ENCODE peak calls at places on chromosome 18, in seven cellular contexts. K is PC-3, I is ascending aorta, D is tibial artery, Q is brain microvascular endothelial cell, U is fibroblast of lung, S is A549. P is an unnamed sample.

GRCh38 chr18:47750889-47751423 is 179.5 kb downstream of the SMAD2 start:
- DNase-seq in K (no peak), I (no peak), D (no peak), Q (no peak), U (no peak), S (no peak), P (no peak)

GRCh38 chr18:79410171-79410641 is 14.5 kb downstream of the NFATC1 start:
- DNase-seq in K (no peak), I (no peak), D (no peak), Q (no peak), U (no peak), S (no peak), P (peak)

GRCh38 chr18:56391933-56392590 is 246.3 kb downstream of the TXNL1 start:
- DNase-seq in K (no peak), I (no peak), D (no peak), Q (no peak), U (no peak), S (no peak), P (no peak)

GRCh38 chr18:6866552-6866951 is 137.0 kb downstream of the ARHGAP28 start:
- DNase-seq in K (no peak), I (no peak), D (no peak), Q (no peak), U (no peak), S (no peak), P (no peak)

GRCh38 chr18:765764-766549 is 46.1 kb downstream of the YES1 start:
- DNase-seq in K (no peak), I (no peak), D (no peak), Q (no peak), U (no peak), S (no peak), P (no peak)

GRCh38 chr18:79902075-79902474 is 49.4 kb downstream of the SLC66A2 start:
- DNase-seq in K (no peak), I (no peak), D (peak), Q (no peak), U (no peak), S (no peak), P (no peak)

GRCh38 chr18:78924301-78925192 is 55.1 kb upstream of the SALL3 start:
- DNase-seq in K (no peak), I (no peak), D (no peak), Q (no peak), U (no peak), S (no peak), P (no peak)

GRCh38 chr18:50706199-50706598 is 113.6 kb downstream of the MRO start:
- DNase-seq in K (no peak), I (no peak), D (no peak), Q (no peak), U (no peak), S (no peak), P (no peak)

GRCh38 chr18:63073481-63073880 is 246.1 kb downstream of the BCL2 start:
- DNase-seq in K (peak), I (no peak), D (no peak), Q (no peak), U (no peak), S (peak), P (no peak)

GRCh38 chr18:79819951-79820351 is 22.2 kb downstream of the KCNG2 start:
- DNase-seq in K (no peak), I (no peak), D (peak), Q (no peak), U (no peak), S (no peak), P (no peak)

GRCh38 chr18:78416853-78417252 is 562.8 kb upstream of the SALL3 start:
- DNase-seq in K (no peak), I (no peak), D (no peak), Q (no peak), U (no peak), S (no peak), P (no peak)

GRCh38 chr18:77442393-77442792 is 192.7 kb downstream of the GALR1 start:
- DNase-seq in K (no peak), I (no peak), D (no peak), Q (no peak), U (no peak), S (no peak), P (no peak)

GRCh38 chr18:23137788-23138216 is 2.5 kb downstream of the CABLES1 start:
- DNase-seq in K (no peak), I (no peak), D (no peak), Q (no peak), U (no peak), S (no peak), P (no peak)
- H3K27ac ChIP-seq in K (no peak), I (peak), D (no peak), Q (no peak), U (no peak), S (no peak), P (no peak)

GRCh38 chr18:3494569-3494968 is 44.6 kb downstream of the TGIF1 start:
- DNase-seq in K (no peak), I (no peak), D (no peak), Q (no peak), U (no peak), S (no peak), P (no peak)

GRCh38 chr18:3492721-3493120 is 42.7 kb downstream of the TGIF1 start:
- DNase-seq in K (no peak), I (no peak), D (no peak), Q (no peak), U (no peak), S (no peak), P (no peak)

GRCh38 chr18:3494245-3494526 is 44.2 kb downstream of the TGIF1 start:
- DNase-seq in K (no peak), I (no peak), D (no peak), Q (no peak), U (no peak), S (no peak), P (no peak)

GRCh38 chr18:3492166-3492565 is 42.2 kb downstream of the TGIF1 start:
- DNase-seq in K (no peak), I (no peak), D (no peak), Q (no peak), U (no peak), S (no peak), P (no peak)

DNA sequence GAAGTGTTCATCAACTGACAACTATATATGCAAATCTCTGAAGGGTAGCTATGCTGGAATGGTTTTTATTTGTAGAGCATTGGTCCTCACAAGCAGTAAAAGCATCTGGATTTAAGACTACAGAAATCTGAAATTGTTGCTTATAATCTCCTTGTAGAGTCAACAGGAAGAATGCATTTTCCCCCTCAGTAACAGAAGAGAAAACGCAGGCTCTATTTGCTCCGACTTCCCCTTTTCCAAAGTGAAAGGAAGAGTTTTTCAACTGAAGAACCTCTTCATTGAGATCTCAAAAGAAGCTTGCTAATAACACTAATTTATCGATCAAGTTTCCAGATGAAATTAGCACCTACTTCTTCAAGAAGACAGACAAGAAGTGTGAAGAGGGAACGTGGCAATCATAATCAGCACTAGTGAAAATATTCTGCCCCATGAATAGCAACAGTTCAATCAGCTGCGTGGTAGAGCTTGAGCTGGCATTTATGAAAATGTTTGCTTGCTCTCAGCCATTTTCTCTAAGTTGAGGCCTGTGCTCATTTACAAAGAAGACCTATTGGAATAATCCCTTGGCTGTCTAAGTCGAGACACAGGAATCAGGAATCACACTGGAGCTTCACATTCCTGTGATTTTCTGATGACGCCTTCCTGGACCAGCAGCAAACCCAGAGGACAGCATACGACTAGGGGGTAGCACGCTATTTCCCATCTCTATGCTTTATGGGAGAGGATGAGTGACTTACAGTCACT is 43.7 kb downstream of the TGIF1 start:
- DNase-seq in K (no peak), I (no peak), D (no peak), Q (no peak), U (no peak), S (no peak), P (no peak)
- H3K27ac ChIP-seq in K (no peak), I (no peak), D (no peak), Q (no peak), U (no peak), S (no peak), P (no peak)

DNA sequence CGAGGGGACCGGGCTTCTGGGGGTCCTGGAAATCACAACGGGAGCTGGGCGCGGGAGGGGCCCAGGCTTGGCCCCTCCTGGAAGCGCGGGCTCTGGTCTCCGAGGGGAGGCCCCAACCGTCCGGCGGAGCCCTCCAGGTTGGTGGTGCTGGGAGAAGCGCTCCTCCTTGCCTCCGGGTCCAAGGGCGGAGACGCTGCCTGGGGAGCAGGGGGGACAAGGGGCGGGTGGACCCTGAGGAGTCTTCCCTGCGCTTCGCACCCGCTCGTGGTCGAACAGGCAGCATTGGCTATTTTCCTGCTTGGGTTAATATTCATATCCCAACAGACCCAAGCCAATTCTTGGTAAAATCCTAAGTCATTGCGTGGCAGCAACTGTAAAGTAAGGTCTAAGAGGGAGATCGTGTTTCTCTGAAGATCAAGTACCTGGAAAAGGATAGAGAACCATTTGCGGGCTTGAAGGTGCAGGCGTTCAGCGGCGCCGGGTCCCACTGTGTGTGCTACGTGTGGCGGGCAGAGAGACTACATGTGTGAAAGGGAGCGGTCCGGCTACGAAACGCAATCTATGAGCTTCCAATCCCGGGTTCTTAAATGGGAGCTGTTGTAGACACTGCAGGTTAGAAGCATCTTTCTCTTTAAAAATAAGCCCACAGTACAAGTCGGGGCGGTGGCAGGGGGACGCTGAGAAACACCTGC is 805 bp downstream of the CIDEA start:
- DNase-seq in K (no peak), I (no peak), D (no peak), Q (no peak), U (no peak), S (no peak), P (no peak)
- H3K27ac ChIP-seq in K (peak), I (no peak), D (no peak), Q (no peak), U (no peak), S (no peak), P (no peak)

GRCh38 chr18:8413751-8414150 is 195.5 kb upstream of the RAB12 start:
- DNase-seq in K (no peak), I (peak), D (no peak), Q (no peak), U (no peak), S (no peak), P (no peak)

GRCh38 chr18:8411492-8411891 is 197.7 kb upstream of the RAB12 start:
- DNase-seq in K (no peak), I (no peak), D (no peak), Q (no peak), U (no peak), S (peak), P (no peak)

GRCh38 chr18:8412117-8412516 is 197.1 kb upstream of the RAB12 start:
- DNase-seq in K (no peak), I (peak), D (no peak), Q (no peak), U (no peak), S (no peak), P (no peak)

GRCh38 chr18:8413189-8413588 is 196.0 kb upstream of the RAB12 start:
- DNase-seq in K (no peak), I (no peak), D (no peak), Q (no peak), U (no peak), S (no peak), P (no peak)

DNA sequence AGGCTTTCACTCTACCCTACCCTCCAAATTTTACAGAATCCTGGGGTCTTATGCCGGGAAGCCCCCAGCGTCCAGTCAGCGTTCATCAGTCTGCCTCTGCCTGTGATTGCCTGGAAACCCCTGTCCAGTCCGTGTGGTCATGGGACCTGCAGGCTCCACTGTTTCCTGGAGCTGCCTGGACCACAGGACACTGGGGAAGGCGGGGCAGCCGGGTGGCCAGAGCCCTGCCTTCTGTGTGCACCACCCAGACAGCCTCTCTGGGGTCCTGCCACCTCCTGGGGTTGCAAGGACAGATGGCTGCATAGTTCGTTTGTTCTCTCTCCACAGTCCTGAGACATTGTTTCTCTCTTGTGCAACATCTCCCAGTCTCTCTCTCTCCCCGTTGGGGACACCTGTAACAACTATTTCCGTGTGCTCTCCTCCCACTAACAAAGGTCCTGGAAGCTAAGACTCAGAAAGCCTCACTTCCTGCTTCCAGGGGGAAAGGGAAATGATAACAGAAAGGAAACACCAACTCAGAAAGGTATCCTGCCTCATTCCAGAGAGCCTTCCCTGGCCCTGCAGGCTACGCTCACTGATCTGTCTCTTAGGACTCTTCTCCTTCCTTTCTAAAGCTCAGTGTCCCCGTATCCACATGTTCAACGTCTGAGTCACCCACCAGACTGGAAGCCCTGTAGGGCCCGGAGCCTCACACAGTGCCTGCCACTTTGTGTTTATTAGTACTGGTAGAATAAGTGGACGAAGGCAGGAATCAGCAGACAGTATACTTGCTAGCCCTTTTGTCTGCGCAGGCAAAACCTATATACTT is 192.8 kb upstream of the RAB12 start:
- DNase-seq in K (peak), I (no peak), D (no peak), Q (peak), U (peak), S (no peak), P (no peak)
- H3K27ac ChIP-seq in K (no peak), I (no peak), D (no peak), Q (no peak), U (no peak), S (no peak), P (no peak)

GRCh38 chr18:31230495-31230894 is 67.8 kb upstream of the DSC1 start:
- DNase-seq in K (peak), I (no peak), D (no peak), Q (peak), U (peak), S (peak), P (no peak)

GRCh38 chr18:31227497-31228229 is 65.0 kb upstream of the DSC1 start:
- DNase-seq in K (no peak), I (no peak), D (no peak), Q (no peak), U (peak), S (no peak), P (no peak)

GRCh38 chr18:31232000-31232399 is 69.3 kb upstream of the DSC1 start:
- DNase-seq in K (no peak), I (no peak), D (no peak), Q (no peak), U (no peak), S (no peak), P (no peak)

GRCh38 chr18:31232779-31233424 is 70.2 kb upstream of the DSC1 start:
- DNase-seq in K (no peak), I (no peak), D (no peak), Q (no peak), U (no peak), S (no peak), P (no peak)

DNA sequence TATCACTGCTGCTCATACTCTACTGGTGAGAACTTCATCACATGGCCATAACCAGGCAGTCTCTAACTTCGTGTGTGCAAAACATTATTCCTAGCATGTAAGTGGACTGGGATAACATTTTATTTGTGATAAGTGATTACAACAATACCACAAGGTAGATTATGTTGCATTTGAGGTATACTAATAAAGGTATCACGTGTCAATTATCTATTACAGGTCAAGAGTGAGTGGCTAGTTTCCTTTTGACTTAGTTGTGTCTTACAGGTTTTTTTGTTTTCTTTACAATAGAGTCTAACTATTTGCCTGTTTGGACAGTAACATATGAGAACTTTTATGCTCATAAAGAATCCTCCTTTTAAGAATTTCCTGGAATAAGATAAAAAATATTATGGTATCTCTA is 67.2 kb upstream of the DSC1 start:
- DNase-seq in K (no peak), I (no peak), D (no peak), Q (no peak), U (no peak), S (no peak), P (no peak)
- H3K27ac ChIP-seq in K (peak), I (no peak), D (no peak), Q (no peak), U (no peak), S (no peak), P (no peak)

DNA sequence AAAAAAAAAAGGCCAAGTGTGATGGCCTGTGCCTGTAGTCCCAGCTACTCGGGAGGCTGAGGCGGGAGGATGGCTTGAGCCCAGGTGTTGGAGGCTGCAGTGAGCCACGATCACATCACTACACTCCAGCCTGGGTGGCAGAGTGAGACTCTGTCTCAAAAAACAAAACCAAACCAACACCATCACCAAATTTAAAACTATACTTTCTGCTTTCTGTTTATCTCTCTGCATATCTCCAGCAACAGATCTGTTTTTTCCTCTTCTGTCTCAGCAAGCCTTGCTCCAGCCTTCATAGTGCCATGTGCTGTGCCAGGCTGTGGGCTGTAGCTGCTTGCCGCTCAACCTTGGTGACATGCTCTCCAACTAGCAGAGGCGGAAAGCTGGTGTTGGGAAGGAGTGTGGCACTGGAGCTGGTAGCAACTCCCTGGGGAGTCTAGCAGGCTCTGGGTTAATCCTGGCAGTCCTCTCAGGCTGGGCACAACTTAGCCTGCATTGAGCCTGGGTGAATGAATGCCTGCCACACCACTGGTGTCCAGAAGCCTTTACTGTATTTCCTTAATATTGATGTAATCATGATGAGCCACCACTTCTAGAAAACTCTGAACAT is 204.1 kb downstream of the LDLRAD4 start:
- DNase-seq in K (no peak), I (peak), D (no peak), Q (no peak), U (no peak), S (no peak), P (no peak)
- H3K27ac ChIP-seq in K (no peak), I (peak), D (peak), Q (no peak), U (no peak), S (peak), P (no peak)

DNA sequence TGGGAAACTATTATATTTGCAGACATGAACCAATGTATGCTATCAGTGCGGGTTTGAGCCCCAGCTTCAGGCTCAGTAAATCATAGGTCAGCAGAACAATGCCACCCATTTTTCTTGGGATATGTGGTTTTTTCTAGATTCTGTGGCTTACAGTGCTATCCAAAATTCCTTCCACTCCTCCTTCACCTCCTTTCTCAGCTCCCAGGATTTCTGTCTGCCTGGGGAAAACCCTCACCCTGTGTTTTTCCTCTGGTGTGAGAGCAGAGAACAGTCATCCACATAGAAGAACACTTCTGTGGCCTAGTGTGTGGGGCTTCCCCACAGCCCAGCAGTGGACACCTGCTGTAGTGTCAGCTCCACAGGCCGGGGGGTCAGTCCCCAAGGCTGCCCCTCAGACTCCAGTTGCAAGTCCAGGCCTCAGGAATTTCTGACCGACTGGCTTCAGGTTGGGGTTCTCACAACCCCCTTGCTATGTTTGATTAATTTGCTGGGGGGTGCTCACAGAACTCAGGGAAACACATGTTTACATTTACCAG is 238.2 kb downstream of the LDLRAD4 start:
- DNase-seq in K (no peak), I (no peak), D (no peak), Q (no peak), U (peak), S (no peak), P (no peak)
- H3K27ac ChIP-seq in K (no peak), I (no peak), D (no peak), Q (no peak), U (no peak), S (no peak), P (no peak)